ENCODE peak calls at places on chromosome 11, in eight cellular contexts. Q is NT2/D1, U is upper lobe of right lung, O is Peyer's patch, I is spleen, F is SJSA1, A is body of pancreas, J is cardiac muscle cell. C is an unnamed sample.

GRCh38 chr11:119964136-119965025 is 173.5 kb downstream of the TRIM29 start:
- DNase-seq in F (no peak), O (no peak), J (peak; percentile 54), A (no peak), Q (peak; percentile 84), U (no peak), I (no peak), C (no peak)

GRCh38 chr11:124841186-124841585 is 24.0 kb upstream of the ROBO3 start:
- DNase-seq in J (no peak), A (no peak), F (no peak), O (no peak), U (no peak), Q (no peak), I (no peak), C (no peak)

GRCh38 chr11:14029971-14030531 is 67.5 kb downstream of the SPON1 start:
- DNase-seq in F (peak; percentile 28), J (peak; percentile 85), A (peak; percentile 71), I (no peak), O (peak; percentile 18), Q (no peak), U (peak; percentile 90), C (peak; percentile 59)

GRCh38 chr11:120063686-120064340 is 74.1 kb downstream of the TRIM29 start:
- DNase-seq in O (no peak), Q (no peak), U (no peak), F (no peak), I (no peak), J (no peak), A (no peak), C (no peak)

GRCh38 chr11:95684701-95685100 is 104.9 kb downstream of the FAM76B start:
- DNase-seq in Q (no peak), F (no peak), I (no peak), J (no peak), U (no peak), O (no peak), A (no peak), C (no peak)

GRCh38 chr11:108500169-108500568 is 2.0 kb upstream of the POGLUT3 start:
- DNase-seq in I (no peak), A (no peak), J (no peak), O (no peak), Q (no peak), U (no peak), F (no peak), C (no peak)

GRCh38 chr11:129268371-129268770 is 76.2 kb upstream of the ARHGAP32 start:
- DNase-seq in U (no peak), F (no peak), J (no peak), Q (no peak), A (no peak), O (no peak), I (no peak), C (no peak)

GRCh38 chr11:81658722-81659121 is 1074.9 kb downstream of the FAM181B start:
- DNase-seq in U (no peak), O (no peak), Q (peak; percentile 20), J (peak; percentile 17), I (no peak), F (no peak), A (no peak), C (peak; percentile 41)

GRCh38 chr11:48025293-48025982 is 45.1 kb downstream of the PTPRJ start:
- DNase-seq in O (no peak), F (no peak), J (no peak), A (no peak), U (no peak), Q (no peak), I (peak; percentile 56), C (no peak)

GRCh38 chr11:119520966-119521365 is 98.0 kb upstream of the THY1 start:
- DNase-seq in F (no peak), U (no peak), O (no peak), A (no peak), Q (no peak), I (no peak), J (no peak), C (no peak)

GRCh38 chr11:93842461-93842860 is 8.0 kb downstream of the VSTM5 start:
- DNase-seq in F (no peak), I (no peak), O (no peak), J (peak; percentile 60), U (no peak), A (peak; percentile 16), Q (no peak), C (peak; percentile 95)

GRCh38 chr11:73053964-73054363 is 88.2 kb downstream of the FCHSD2 start:
- DNase-seq in J (peak; percentile 43), U (no peak), O (no peak), I (no peak), Q (no peak), A (no peak), F (no peak), C (no peak)

GRCh38 chr11:45554230-45554967 is 111.0 kb downstream of the CHST1 start:
- DNase-seq in A (no peak), F (no peak), J (no peak), I (no peak), Q (no peak), O (no peak), U (no peak), C (no peak)

GRCh38 chr11:10348650-10349280 is 43.9 kb downstream of the ADM start:
- DNase-seq in O (no peak), J (peak; percentile 64), I (no peak), U (no peak), A (no peak), Q (no peak), F (no peak), C (peak; percentile 84)

GRCh38 chr11:16402654-16403447 is 46.5 kb upstream of the SOX6 start:
- DNase-seq in O (no peak), U (no peak), I (no peak), A (no peak), Q (peak; percentile 67), J (no peak), F (no peak), C (no peak)

GRCh38 chr11:68302256-68303054 is 9.9 kb upstream of the LRP5 start:
- DNase-seq in F (no peak), A (peak; percentile 43), I (peak; percentile 49), U (no peak), J (peak; percentile 20), O (no peak), Q (no peak), C (peak; percentile 30)

GRCh38 chr11:129938764-129939163 is 43.4 kb upstream of the NFRKB start:
- DNase-seq in J (no peak), I (no peak), F (no peak), O (no peak), Q (no peak), A (no peak), U (no peak), C (no peak)

GRCh38 chr11:47333886-47334443 is 18.5 kb downstream of the MYBPC3 start:
- DNase-seq in I (peak; percentile 69), J (no peak), O (no peak), F (no peak), Q (no peak), U (no peak), A (no peak), C (no peak)

GRCh38 chr11:83147895-83148294 is 9.0 kb upstream of the PCF11 start:
- DNase-seq in J (no peak), F (no peak), I (no peak), U (no peak), O (no peak), A (no peak), Q (no peak), C (no peak)

GRCh38 chr11:108958446-108959123 is 293.7 kb downstream of the DDX10 start:
- DNase-seq in U (no peak), F (peak; percentile 16), J (peak; percentile 43), Q (no peak), I (no peak), O (no peak), A (no peak), C (peak; percentile 80)

GRCh38 chr11:83441596-83441995 is 155.4 kb upstream of the CCDC90B start:
- DNase-seq in J (no peak), A (no peak), Q (no peak), O (no peak), F (no peak), I (no peak), U (no peak), C (no peak)

GRCh38 chr11:121471167-121471566 is 18.4 kb upstream of the SORL1-AS1 start:
- DNase-seq in A (no peak), O (no peak), J (no peak), Q (no peak), F (no peak), U (no peak), I (no peak), C (no peak)
- H3K9me3 ChIP-seq in A (no peaks in the 10 kb centered on the region), O (no peaks in the 10 kb centered on the region), J (no peaks in the 10 kb centered on the region), Q (no peaks in the 10 kb centered on the region), F (no peaks in the 10 kb centered on the region), U (no peaks in the 10 kb centered on the region), I (no peaks in the 10 kb centered on the region), C (no peaks in the 10 kb centered on the region)

DNA sequence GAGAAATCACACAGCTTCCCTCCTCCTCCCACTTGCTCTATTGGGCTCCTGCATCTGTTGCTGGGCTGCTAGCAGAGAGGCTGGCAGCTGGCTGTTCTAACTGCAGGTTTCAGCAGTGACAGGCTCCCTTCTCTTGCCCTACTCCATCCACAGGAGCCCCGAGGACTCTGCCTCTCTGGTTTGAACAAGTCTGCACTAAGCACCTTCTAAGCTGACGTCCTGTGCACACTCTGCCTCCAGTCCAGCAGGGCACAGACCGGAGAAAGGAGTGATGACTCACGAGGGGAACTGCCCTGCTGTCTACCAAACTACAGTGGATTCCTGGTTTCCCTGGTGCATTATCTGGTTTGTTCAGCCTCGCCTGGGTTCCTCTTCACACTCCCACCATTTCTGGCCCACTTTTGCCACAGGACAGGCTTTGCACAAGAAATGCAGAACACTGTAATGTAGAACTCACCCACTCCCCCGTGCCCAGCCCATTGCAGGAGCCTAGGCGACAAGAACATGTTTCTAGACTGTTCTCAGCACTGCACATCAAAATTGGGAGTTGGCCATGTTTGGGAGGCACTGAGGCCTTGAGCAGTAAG is 26.0 kb downstream of the IL10RA start:
- DNase-seq in U (peak; percentile 76), A (peak; percentile 67), Q (no peak), O (no peak), F (no peak), I (peak; percentile 85), J (peak; percentile 33), C (peak; percentile 15)
- H3K4me1 ChIP-seq in U (peaks cover 32% of the 10 kb centered on the region), A (no peaks in the 10 kb centered on the region), Q (no peaks in the 10 kb centered on the region), O (no peaks in the 10 kb centered on the region), F (no peaks in the 10 kb centered on the region), I (peaks cover 99% of the 10 kb centered on the region), J (no peaks in the 10 kb centered on the region), C (no peaks in the 10 kb centered on the region)

GRCh38 chr11:1257916-1258315 is 35.0 kb downstream of the MUC5B start:
- DNase-seq in O (no peak), J (no peak), Q (no peak), U (no peak), F (no peak), I (peak; percentile 50), A (no peak), C (no peak)
- H3K36me3 ChIP-seq in O (no peaks in the 10 kb centered on the region), J (no peaks in the 10 kb centered on the region), Q (no peaks in the 10 kb centered on the region), U (no peaks in the 10 kb centered on the region), F (no peaks in the 10 kb centered on the region), I (no peaks in the 10 kb centered on the region), A (no peaks in the 10 kb centered on the region), C (no peaks in the 10 kb centered on the region)

DNA sequence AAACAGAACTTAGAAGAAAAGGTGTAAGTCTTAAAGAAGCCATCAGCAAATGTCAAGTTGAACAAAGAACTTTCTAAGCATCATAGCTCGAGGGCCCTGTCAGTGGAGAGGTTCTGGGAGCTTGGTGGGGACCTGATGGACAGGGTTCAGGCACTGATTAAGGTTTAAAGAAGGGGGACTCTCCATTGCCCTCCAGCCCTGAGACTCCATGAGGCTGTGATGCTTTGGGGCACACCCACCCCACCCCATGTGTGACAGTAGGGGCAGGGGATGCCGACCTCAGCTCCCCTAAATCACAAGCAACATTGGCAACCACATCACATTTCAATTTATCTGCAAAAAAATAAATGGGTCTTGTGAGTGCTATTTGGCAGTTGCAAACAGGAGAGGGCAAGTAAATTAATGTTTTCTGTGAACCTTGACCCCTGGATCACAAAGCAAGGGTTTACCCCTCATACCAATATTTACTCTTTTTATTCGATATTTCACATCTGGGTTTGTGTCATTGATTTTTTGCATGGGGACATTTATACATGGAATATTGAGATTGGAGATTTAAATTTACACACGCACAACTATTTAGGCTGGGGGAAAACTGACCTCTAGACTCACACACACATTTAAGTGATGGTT is 37.1 kb upstream of the ANO1 start:
- DNase-seq in Q (no peak), A (no peak), U (no peak), O (no peak), I (no peak), F (no peak), J (no peak), C (no peak)
- H3K9me3 ChIP-seq in Q (peaks cover 55% of the 10 kb centered on the region), A (no peaks in the 10 kb centered on the region), U (peaks cover 7% of the 10 kb centered on the region), O (peaks cover 13% of the 10 kb centered on the region), I (peaks cover 35% of the 10 kb centered on the region), F (peaks cover 36% of the 10 kb centered on the region), J (no peaks in the 10 kb centered on the region), C (no peaks in the 10 kb centered on the region)

C was measured in fibroblast of lung.